ENCODE peak calls at places on chromosomes 7 and 10, in six cellular contexts. V is IMR-90, G is fibroblast of lung, K is astrocyte, B is MM.1S, F is OCI-LY7. S is an unnamed sample.
A peak's percentile ranks its signal among the peaks of the same experiment; 100 is the strongest.

GRCh38 chr10:92692085-92692671 is 2.4 kb downstream of the HHEX start:
- DNase-seq in V (no peak), G (no peak), K (no peak), B (no peak), F (no peak), S (no peak)

GRCh38 chr7:134454277-134454676 is 4.6 kb downstream of the AKR1B1 start:
- DNase-seq in V (peak; percentile 64), G (no peak), K (no peak), B (no peak), F (no peak), S (no peak)

GRCh38 chr7:50304911-50305621 is 550 bp downstream of the IKZF1 start:
- DNase-seq in V (no peak), G (no peak), K (no peak), B (peak; percentile 84), F (peak; percentile 84), S (no peak)

GRCh38 chr7:2500701-2501100 is 18.9 kb upstream of the LFNG start:
- DNase-seq in V (no peak), G (no peak), K (no peak), B (no peak), F (no peak), S (no peak)

GRCh38 chr7:2517004-2517403 is 2.6 kb upstream of the LFNG start:
- DNase-seq in V (peak; percentile 93), G (peak; percentile 98), K (peak; percentile 96), B (no peak), F (no peak), S (no peak)

GRCh38 chr10:71974489-71975011 is 10.4 kb downstream of the CHST3 start:
- DNase-seq in V (peak; percentile 74), G (peak; percentile 82), K (peak; percentile 74), B (no peak), F (no peak), S (peak; percentile 84)

GRCh38 chr7:45181286-45181960 is 23.8 kb downstream of the RAMP3 start:
- DNase-seq in V (no peak), G (no peak), K (no peak), B (no peak), F (no peak), S (no peak)

GRCh38 chr10:72170733-72171132 is 45.1 kb upstream of the ANAPC16 start:
- DNase-seq in V (no peak), G (no peak), K (no peak), B (no peak), F (no peak), S (no peak)

GRCh38 chr10:4981722-4982471 is 18.7 kb downstream of the AKR1C1 start:
- DNase-seq in V (peak; percentile 37), G (peak; percentile 51), K (peak; percentile 31), B (peak; percentile 65), F (peak; percentile 44), S (peak; percentile 11)

GRCh38 chr7:102317231-102318059 is 30.8 kb downstream of the SH2B2 start:
- DNase-seq in V (no peak), G (no peak), K (no peak), B (no peak), F (peak; percentile 54), S (no peak)

GRCh38 chr10:63515002-63515763 is 6.0 kb upstream of the REEP3 start:
- DNase-seq in V (peak; percentile 33), G (peak; percentile 81), K (peak; percentile 75), B (no peak), F (peak; percentile 9), S (peak; percentile 21)

GRCh38 chr10:122149607-122150505 is 121.2 kb upstream of the BTBD16 start:
- DNase-seq in V (no peak), G (no peak), K (no peak), B (no peak), F (no peak), S (no peak)

GRCh38 chr7:2732959-2733584 is 45.1 kb downstream of the AMZ1 start:
- DNase-seq in V (peak; percentile 41), G (peak; percentile 78), K (peak; percentile 65), B (no peak), F (no peak), S (no peak)

GRCh38 chr7:12801107-12801506 is 113.7 kb downstream of the ARL4A start:
- DNase-seq in V (no peak), G (no peak), K (no peak), B (no peak), F (no peak), S (no peak)

GRCh38 chr10:74967850-74968620 is 141.6 kb downstream of the KAT6B start:
- DNase-seq in V (no peak), G (no peak), K (no peak), B (peak; percentile 64), F (no peak), S (no peak)

GRCh38 chr7:102439963-102440795 is 6.8 kb downstream of the ORAI2 start:
- DNase-seq in V (peak; percentile 79), G (peak; percentile 84), K (peak; percentile 73), B (no peak), F (no peak), S (no peak)

GRCh38 chr7:101125989-101126650 is 784 bp upstream of the SERPINE1 start:
- DNase-seq in V (peak; percentile 75), G (peak; percentile 85), K (peak; percentile 79), B (no peak), F (peak; percentile 16), S (no peak)
- H3K27ac ChIP-seq in V (peak overlapping the region; percentile 89), G (peak overlapping the region; percentile 73), K (peak overlapping the region; percentile 97), B (no peak overlapping the region), F (no peak overlapping the region), S (peak overlapping the region; percentile 88)

GRCh38 chr7:22811746-22812280 is 10.8 kb downstream of the TOMM7 start:
- DNase-seq in V (peak; percentile 40), G (no peak), K (no peak), B (no peak), F (no peak), S (no peak)
- H3K4me3 ChIP-seq in V (no peak overlapping the region), G (no peak overlapping the region), K (no peak overlapping the region), B (no peak overlapping the region), F (no peak overlapping the region), S (no peak overlapping the region)

GRCh38 chr10:14698487-14699170 is 76.1 kb downstream of the FAM107B start:
- DNase-seq in V (peak; percentile 83), G (peak; percentile 82), K (peak; percentile 78), B (peak; percentile 16), F (no peak), S (no peak)
- H3K4me2 ChIP-seq in V (peak overlapping the region; percentile 7), G (peak overlapping the region; percentile 48), K (peak overlapping the region; percentile 16), B (no peak overlapping the region), F (no peak overlapping the region), S (no peak overlapping the region)

GRCh38 chr7:137325927-137326326 is 17.6 kb downstream of the PTN start:
- DNase-seq in V (no peak), G (no peak), K (no peak), B (no peak), F (no peak), S (no peak)
- H3K27ac ChIP-seq in V (no peak overlapping the region), G (no peak overlapping the region), K (no peak overlapping the region), B (no peak overlapping the region), F (no peak overlapping the region), S (no peak overlapping the region)

DNA sequence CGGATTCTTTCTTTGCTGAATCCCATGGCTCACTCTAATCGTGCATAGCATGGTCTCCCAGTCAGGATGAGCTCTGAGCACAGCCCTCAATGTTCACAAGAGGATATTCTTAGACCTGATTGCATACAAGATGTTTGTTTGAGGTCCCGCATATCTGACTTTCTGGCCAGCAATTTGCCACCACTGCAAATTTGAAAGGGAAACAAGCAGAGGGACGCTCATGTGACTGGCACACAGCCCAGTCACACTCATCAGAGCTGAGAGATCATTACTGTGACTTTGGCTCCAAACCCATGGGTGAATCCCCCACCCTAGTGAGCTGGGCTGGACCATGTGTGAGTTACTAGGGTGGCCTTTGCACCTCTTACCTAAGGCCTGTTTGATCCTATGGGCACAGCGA is 9.9 kb downstream of the TAS2R41 start:
- DNase-seq in V (peak; percentile 62), G (peak; percentile 20), K (peak; percentile 7), B (peak; percentile 88), F (no peak), S (no peak)
- H3K4me3 ChIP-seq in V (no peak overlapping the region), G (no peak overlapping the region), K (no peak overlapping the region), B (peak overlapping the region; percentile 12), F (no peak overlapping the region), S (no peak overlapping the region)

GRCh38 chr10:102408081-102408727 is 10.4 kb downstream of the PSD start:
- DNase-seq in V (no peak), G (no peak), K (no peak), B (no peak), F (no peak), S (no peak)
- H3K4me2 ChIP-seq in V (peak overlapping the region; percentile 46), G (no peak overlapping the region), K (peak overlapping the region; percentile 87), B (no peak overlapping the region), F (no peak overlapping the region), S (no peak overlapping the region)

DNA sequence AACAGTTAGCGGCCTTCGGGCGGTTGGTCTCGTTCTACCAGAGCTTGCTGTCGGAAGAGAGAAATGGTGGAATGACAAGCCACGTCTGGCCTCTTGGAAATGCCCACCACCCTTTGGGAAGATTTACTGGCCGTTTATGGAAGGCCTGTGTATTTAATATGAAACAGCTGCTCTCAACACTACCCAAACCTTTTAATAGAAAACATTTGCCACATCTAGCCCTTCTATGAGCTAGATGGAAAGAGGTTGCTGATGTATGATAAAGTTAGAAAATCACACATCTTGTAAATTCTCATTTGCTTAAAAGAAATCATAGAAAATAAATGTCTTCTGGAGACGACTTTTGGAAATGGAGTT is 24.6 kb downstream of the NUP42 start:
- DNase-seq in V (no peak), G (no peak), K (no peak), B (no peak), F (no peak), S (no peak)
- H3K27ac ChIP-seq in V (no peak overlapping the region), G (no peak overlapping the region), K (no peak overlapping the region), B (no peak overlapping the region), F (no peak overlapping the region), S (no peak overlapping the region)

GRCh38 chr7:71470948-71471347 is 339.0 kb downstream of the GALNT17 start:
- DNase-seq in V (no peak), G (no peak), K (no peak), B (no peak), F (no peak), S (no peak)

GRCh38 chr7:71465741-71466189 is 333.8 kb downstream of the GALNT17 start:
- DNase-seq in V (no peak), G (no peak), K (no peak), B (no peak), F (no peak), S (no peak)

GRCh38 chr7:71466448-71467145 is 334.7 kb downstream of the GALNT17 start:
- DNase-seq in V (no peak), G (no peak), K (no peak), B (no peak), F (no peak), S (no peak)
- H3K4me3 ChIP-seq in V (no peak overlapping the region), G (no peak overlapping the region), K (no peak overlapping the region), B (no peak overlapping the region), F (no peak overlapping the region), S (no peak overlapping the region)

GRCh38 chr7:116663744-116664143 is 8.3 kb upstream of the MET start:
- DNase-seq in V (no peak), G (no peak), K (no peak), B (no peak), F (no peak), S (no peak)
- H3K4me2 ChIP-seq in V (no peak overlapping the region), G (no peak overlapping the region), K (no peak overlapping the region), B (no peak overlapping the region), F (no peak overlapping the region), S (no peak overlapping the region)

GRCh38 chr10:58641708-58642107 is 129.0 kb downstream of the BICC1 start:
- DNase-seq in V (peak; percentile 88), G (peak; percentile 95), K (peak; percentile 94), B (no peak), F (no peak), S (no peak)
- H3K27ac ChIP-seq in V (no peak overlapping the region), G (peak overlapping the region; percentile 42), K (peak overlapping the region; percentile 91), B (no peak overlapping the region), F (no peak overlapping the region), S (peak overlapping the region; percentile 36)